ENCODE peak calls at places on chromosomes 5 and 9, in four cellular contexts. One of them, this sample, is unnamed.

GRCh38 chr5:156008844-156009243 is 318.1 kb upstream of the SGCD start:
- DNase-seq in K562: no peak
- DNase-seq in HEK293T: no peak
- DNase-seq in HepG2: no peak
- DNase-seq in this sample: no peak

GRCh38 chr5:120464627-120465280 is 654 bp downstream of the PRR16 start:
- DNase-seq in K562: no peak
- DNase-seq in HEK293T: peak
- DNase-seq in HepG2: no peak
- DNase-seq in this sample: no peak

GRCh38 chr5:20974423-20974822 is 986.4 kb upstream of the CDH18 start:
- DNase-seq in K562: no peak
- DNase-seq in HEK293T: peak
- DNase-seq in HepG2: no peak
- DNase-seq in this sample: no peak

GRCh38 chr5:39283231-39283818 is 64.0 kb upstream of the FYB1 start:
- DNase-seq in K562: peak
- DNase-seq in HEK293T: peak
- DNase-seq in HepG2: peak
- DNase-seq in this sample: no peak

GRCh38 chr5:33475706-33476105 is 34.9 kb downstream of the TARS1 start:
- DNase-seq in K562: no peak
- DNase-seq in HEK293T: no peak
- DNase-seq in HepG2: no peak
- DNase-seq in this sample: no peak

GRCh38 chr9:131609116-131609830 is 64.0 kb downstream of the PRRT1B start:
- DNase-seq in K562: no peak
- DNase-seq in HEK293T: no peak
- DNase-seq in HepG2: no peak
- DNase-seq in this sample: no peak

GRCh38 chr9:2613730-2614271 is 7.8 kb upstream of the VLDLR start:
- DNase-seq in K562: no peak
- DNase-seq in HEK293T: no peak
- DNase-seq in HepG2: no peak
- DNase-seq in this sample: no peak

GRCh38 chr5:172145870-172146747 is 41.9 kb downstream of the STK10 start:
- DNase-seq in K562: no peak
- DNase-seq in HEK293T: no peak
- DNase-seq in HepG2: no peak
- DNase-seq in this sample: no peak

GRCh38 chr5:78929833-78930232 is 55.3 kb downstream of the ARSB start:
- DNase-seq in K562: no peak
- DNase-seq in HEK293T: no peak
- DNase-seq in HepG2: peak
- DNase-seq in this sample: no peak

GRCh38 chr9:38160613-38161215 is 91.7 kb upstream of the SHB start:
- DNase-seq in K562: peak
- DNase-seq in HEK293T: peak
- DNase-seq in HepG2: peak
- DNase-seq in this sample: no peak

GRCh38 chr5:108801776-108802175 is 54.1 kb downstream of the FER start:
- DNase-seq in K562: no peak
- DNase-seq in HEK293T: no peak
- DNase-seq in HepG2: peak
- DNase-seq in this sample: no peak

GRCh38 chr9:87375397-87376073 is 122.1 kb upstream of the DAPK1 start:
- DNase-seq in K562: no peak
- DNase-seq in HEK293T: no peak
- DNase-seq in HepG2: peak
- DNase-seq in this sample: no peak

GRCh38 chr5:50886657-50887056 is 220.2 kb downstream of the PARP8 start:
- DNase-seq in K562: no peak
- DNase-seq in HEK293T: no peak
- DNase-seq in HepG2: no peak
- DNase-seq in this sample: no peak

GRCh38 chr5:50888754-50889153 is 222.3 kb downstream of the PARP8 start:
- DNase-seq in K562: no peak
- DNase-seq in HEK293T: no peak
- DNase-seq in HepG2: no peak
- DNase-seq in this sample: no peak

GRCh38 chr5:50889790-50890189 is 223.4 kb downstream of the PARP8 start:
- DNase-seq in K562: no peak
- DNase-seq in HEK293T: no peak
- DNase-seq in HepG2: no peak
- DNase-seq in this sample: no peak
- TF ChIP-seq TARDBP in K562: no peak
- TF ChIP-seq TARDBP in HEK293T: no peak
- TF ChIP-seq TARDBP in HepG2: no peak
- TF ChIP-seq TARDBP in this sample: no peak

DNA sequence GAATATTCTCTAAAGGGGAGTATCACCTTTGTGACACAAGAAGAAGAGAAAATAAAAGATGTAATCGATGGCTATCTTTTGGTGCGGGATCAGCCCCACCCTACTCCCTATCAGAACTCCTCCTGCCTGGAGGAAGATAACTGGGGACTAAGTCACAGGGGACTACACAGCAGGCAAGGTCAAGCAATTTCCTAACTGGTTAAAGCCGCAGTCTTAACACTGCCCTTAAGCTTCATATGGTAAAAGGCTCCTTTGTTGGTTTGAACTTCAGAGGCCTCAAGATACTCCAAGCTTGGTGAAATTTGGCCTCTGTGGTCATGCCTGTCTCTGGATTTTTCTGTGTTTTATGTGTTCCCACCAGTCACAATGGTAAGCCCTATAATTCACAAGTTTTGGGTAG is 1.3 kb upstream of the SHISAL2B start:
- DNase-seq in K562: no peak
- DNase-seq in HEK293T: no peak
- DNase-seq in HepG2: no peak
- DNase-seq in this sample: no peak
- TF ChIP-seq SP1 in K562: no peak
- TF ChIP-seq SP1 in HEK293T: no peak
- TF ChIP-seq SP1 in HepG2: no peak
- TF ChIP-seq SP1 in this sample: no peak

GRCh38 chr5:151612689-151613427 is 21.7 kb upstream of the FAT2 start:
- DNase-seq in K562: no peak
- DNase-seq in HEK293T: no peak
- DNase-seq in HepG2: no peak
- DNase-seq in this sample: peak
- TF ChIP-seq TARDBP in K562: no peak
- TF ChIP-seq TARDBP in HEK293T: no peak
- TF ChIP-seq TARDBP in HepG2: no peak
- TF ChIP-seq TARDBP in this sample: no peak

GRCh38 chr5:1538741-1539392 is 15.1 kb upstream of the LPCAT1 start:
- DNase-seq in K562: no peak
- DNase-seq in HEK293T: no peak
- DNase-seq in HepG2: no peak
- DNase-seq in this sample: no peak
- TF ChIP-seq SP1 in K562: no peak
- TF ChIP-seq SP1 in HEK293T: no peak
- TF ChIP-seq SP1 in HepG2: no peak
- TF ChIP-seq SP1 in this sample: no peak